ENCODE peak calls at places on chromosomes 5 and 9, in ten cellular contexts. E, A, M, Z, N, W, F, V, D and O are unnamed samples.

GRCh38 chr5:158639876-158640570 is 459.7 kb downstream of the EBF1 start:
- DNase-seq in E (no peak), A (peak; percentile 91), M (no peak), Z (no peak), N (no peak), W (no peak), F (no peak), V (no peak), D (no peak), O (no peak)

GRCh38 chr9:113872485-113873143 is 3.5 kb upstream of the ZNF618 start:
- DNase-seq in E (no peak), A (no peak), M (no peak), Z (no peak), N (no peak), W (peak; percentile 26), F (no peak), V (no peak), D (no peak), O (no peak)

GRCh38 chr9:86185872-86186271 is 73.6 kb downstream of the C9orf153 start:
- DNase-seq in E (no peak), A (peak; percentile 21), M (no peak), Z (no peak), N (no peak), W (peak; percentile 6), F (no peak), V (no peak), D (no peak), O (no peak)

GRCh38 chr9:120556780-120557179 is 23.2 kb downstream of the CDK5RAP2 start:
- DNase-seq in E (no peak), A (no peak), M (no peak), Z (no peak), N (no peak), W (no peak), F (no peak), V (no peak), D (no peak), O (no peak)

GRCh38 chr5:873328-873727 is 19.3 kb downstream of the BRD9 start:
- DNase-seq in E (no peak), A (no peak), M (no peak), Z (no peak), N (no peak), W (no peak), F (no peak), V (no peak), D (peak; percentile 10), O (no peak)

GRCh38 chr9:12956261-12956660 is 181.4 kb downstream of the LURAP1L start:
- DNase-seq in E (no peak), A (peak; percentile 13), M (no peak), Z (peak; percentile 67), N (no peak), W (no peak), F (peak; percentile 68), V (no peak), D (no peak), O (no peak)

GRCh38 chr9:114169029-114169939 is 13.9 kb downstream of the COL27A1 start:
- DNase-seq in E (no peak), A (no peak), M (no peak), Z (no peak), N (no peak), W (peak; percentile 81), F (no peak), V (no peak), D (no peak), O (no peak)

GRCh38 chr9:34898846-34899245 is 59.2 kb upstream of the PHF24 start:
- DNase-seq in E (no peak), A (no peak), M (no peak), Z (no peak), N (no peak), W (no peak), F (no peak), V (no peak), D (no peak), O (no peak)

GRCh38 chr5:90529939-90530677 is 724 bp upstream of the LYSMD3 start:
- DNase-seq in E (peak; percentile 84), A (peak; percentile 90), M (peak; percentile 74), Z (peak; percentile 83), N (no peak), W (peak; percentile 73), F (peak; percentile 71), V (peak; percentile 80), D (peak; percentile 36), O (peak; percentile 73)

GRCh38 chr5:149371296-149371962 is 7.7 kb downstream of the IL17B start:
- DNase-seq in E (peak; percentile 87), A (peak; percentile 73), M (peak; percentile 62), Z (peak; percentile 83), N (peak; percentile 54), W (peak; percentile 8), F (peak; percentile 41), V (peak; percentile 74), D (peak; percentile 56), O (peak; percentile 78)

DNA sequence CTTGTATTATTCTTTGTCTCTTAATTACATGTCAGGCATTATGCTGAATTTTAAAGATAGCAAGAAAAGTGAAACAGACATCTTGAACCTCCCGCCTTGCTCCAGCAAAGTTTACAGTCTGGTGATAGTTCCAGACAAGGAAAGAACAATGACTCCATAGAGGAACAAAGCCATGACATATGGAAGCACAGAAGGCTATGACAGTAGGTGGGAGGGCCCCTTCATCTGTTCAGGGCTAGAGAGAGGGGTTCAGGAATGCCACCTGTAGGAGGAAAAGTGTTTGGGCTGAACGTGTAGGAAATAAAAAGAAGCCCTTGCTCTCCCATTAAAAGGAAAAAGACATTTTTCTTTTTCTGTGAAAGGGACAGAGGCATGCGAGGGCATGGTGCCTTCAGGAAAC is 315.6 kb downstream of the TRIM32 start:
- DNase-seq in E (no peak), A (no peak), M (no peak), Z (no peak), N (no peak), W (no peak), F (no peak), V (no peak), D (no peak), O (no peak)
- H3K4me3 ChIP-seq in E (no peak overlapping the region), A (no peak overlapping the region), M (no peak overlapping the region), Z (no peak overlapping the region), N (no peak overlapping the region), W (no peak overlapping the region), F (no peak overlapping the region), V (no peak overlapping the region), D (no peak overlapping the region), O (no peak overlapping the region)

DNA sequence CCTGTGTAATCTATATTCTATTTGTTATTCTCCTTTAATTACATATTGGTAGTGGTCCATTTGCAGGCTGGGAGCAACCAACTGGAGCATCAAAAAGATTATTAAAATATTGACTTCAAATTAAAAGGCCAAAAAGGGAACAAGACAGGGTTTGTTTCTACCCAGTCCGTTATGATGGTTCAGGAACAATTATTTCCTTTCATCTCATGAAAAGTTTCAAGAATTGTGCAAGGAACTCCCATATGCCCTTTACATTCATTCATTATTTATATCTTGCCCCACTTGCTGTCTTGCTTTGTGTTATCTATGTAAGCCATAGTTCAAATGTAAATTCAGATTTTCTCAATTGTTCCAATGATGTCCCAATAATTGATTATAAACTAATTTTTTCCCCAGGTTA is 58.7 kb upstream of the TLE1 start:
- DNase-seq in E (no peak), A (no peak), M (no peak), Z (no peak), N (no peak), W (no peak), F (no peak), V (no peak), D (no peak), O (no peak)
- H3K27me3 ChIP-seq in E (no peaks in the 10 kb centered on the region), A (no peaks in the 10 kb centered on the region), M (no peaks in the 10 kb centered on the region), Z (no peaks in the 10 kb centered on the region), N (no peaks in the 10 kb centered on the region), W (no peaks in the 10 kb centered on the region), F (no peaks in the 10 kb centered on the region), V (peaks cover 13% of the 10 kb centered on the region), D (peaks cover 6% of the 10 kb centered on the region), O (no peaks in the 10 kb centered on the region)

GRCh38 chr9:14302405-14302804 is 11.5 kb downstream of the NFIB start:
- DNase-seq in E (no peak), A (peak; percentile 32), M (no peak), Z (no peak), N (no peak), W (no peak), F (no peak), V (no peak), D (no peak), O (no peak)
- H3K4me1 ChIP-seq in E (no peaks in the 10 kb centered on the region), A (no peaks in the 10 kb centered on the region), M (peaks cover 4% of the 10 kb centered on the region), Z (no peaks in the 10 kb centered on the region), N (no peaks in the 10 kb centered on the region), W (peaks cover 32% of the 10 kb centered on the region), F (no peaks in the 10 kb centered on the region), V (peaks cover 17% of the 10 kb centered on the region), D (peaks cover 100% of the 10 kb centered on the region), O (peaks cover 35% of the 10 kb centered on the region)

GRCh38 chr9:136687721-136688223 is 515 bp upstream of the AGPAT2 start:
- DNase-seq in E (peak; percentile 52), A (peak; percentile 24), M (peak; percentile 69), Z (no peak), N (no peak), W (no peak), F (peak; percentile 68), V (no peak), D (peak; percentile 48), O (no peak)
- H3K4me3 ChIP-seq in E (no peak overlapping the region), A (no peak overlapping the region), M (no peak overlapping the region), Z (no peak overlapping the region), N (no peak overlapping the region), W (no peak overlapping the region), F (peak overlapping the region; percentile 64), V (no peak overlapping the region), D (peak overlapping the region; percentile 97), O (no peak overlapping the region)